ENCODE peak calls at places on chromosomes 2 and 18, in nine cellular contexts. V, X, M, R, Q, N, B, I and U are unnamed samples.

GRCh38 chr18:46071894-46072867 is at the start of gene PSTPIP2:
- DNase-seq in B (peak; percentile 55), M (peak; percentile 71), Q (no peak), N (peak; percentile 93), I (peak; percentile 56), R (peak; percentile 42), V (peak; percentile 37), X (peak; percentile 57), U (peak; percentile 74)

GRCh38 chr2:128487650-128488387 is 169.2 kb upstream of the HS6ST1 start:
- DNase-seq in B (no peak), R (no peak), N (no peak), Q (no peak), X (no peak), M (no peak), I (no peak), V (no peak), U (no peak)

GRCh38 chr2:231987088-231987788 is 25.7 kb downstream of the DIS3L2 start:
- DNase-seq in V (no peak), I (no peak), Q (no peak), R (no peak), B (peak; percentile 67), M (peak; percentile 36), N (no peak), X (no peak), U (no peak)

GRCh38 chr2:155099784-155100183 is 401.3 kb downstream of the KCNJ3 start:
- DNase-seq in Q (no peak), M (peak; percentile 3), V (peak; percentile 14), N (no peak), I (no peak), R (no peak), B (no peak), X (no peak), U (no peak)

GRCh38 chr2:234960091-234961088 is 8.6 kb downstream of the SH3BP4 start:
- DNase-seq in I (no peak), R (no peak), B (peak; percentile 77), Q (no peak), M (peak; percentile 42), N (no peak), V (peak; percentile 87), X (no peak), U (no peak)

GRCh38 chr2:46286715-46287114 is 10.5 kb upstream of the EPAS1 start:
- DNase-seq in V (no peak), R (no peak), N (no peak), Q (no peak), B (no peak), M (no peak), I (no peak), X (no peak), U (no peak)

GRCh38 chr2:165105911-165106310 is 97.9 kb downstream of the SCN3A start:
- DNase-seq in Q (no peak), V (no peak), I (no peak), B (no peak), R (no peak), N (no peak), M (peak; percentile 44), X (no peak), U (no peak)

GRCh38 chr2:120395686-120396518 is 50.0 kb downstream of the INHBB start:
- DNase-seq in R (peak; percentile 6), M (no peak), Q (peak; percentile 35), I (no peak), B (no peak), N (peak; percentile 55), X (no peak), V (no peak), U (no peak)